ENCODE peak calls at places on chromosome 21, in five cellular contexts. W is CD8-positive, alpha-beta memory T cell; H is effector memory CD8-positive, alpha-beta T cell; V is stomach; C is activated naive CD8-positive, alpha-beta T cell treated with anti-CD3 and anti-CD28 coated beads, Interleukin-2, amount 50 U/mL, for 24 hours. A is an unnamed sample.

GRCh38 chr21:14923468-14923867 is 141.3 kb downstream of the NRIP1 start:
- DNase-seq in W (no peak), H (no peak), V (no peak), C (no peak), A (no peak)

GRCh38 chr21:37259426-37259825 is 7.7 kb downstream of the VPS26C start:
- DNase-seq in W (no peak), H (no peak), V (no peak), C (no peak), A (no peak)

GRCh38 chr21:44291936-44292811 is 6.5 kb downstream of the AIRE start:
- DNase-seq in W (no peak), H (no peak), V (no peak), C (no peak), A (no peak)

GRCh38 chr21:46095106-46095719 is 2.7 kb upstream of the COL6A2 start:
- DNase-seq in W (no peak), H (no peak), V (no peak), C (no peak), A (no peak)

GRCh38 chr21:25790122-25790951 is 55.6 kb downstream of the GABPA start:
- DNase-seq in W (no peak), H (no peak), V (no peak), C (no peak), A (peak; percentile 12)

GRCh38 chr21:28688381-28688780 is 304.3 kb downstream of the LTN1 start:
- DNase-seq in W (no peak), H (no peak), V (no peak), C (no peak), A (no peak)

GRCh38 chr21:35259452-35259851 is 210.3 kb upstream of the RUNX1 start:
- DNase-seq in W (no peak), H (no peak), V (no peak), C (no peak), A (no peak)

GRCh38 chr21:29092102-29092959 is 18.9 kb upstream of the CCT8 start:
- DNase-seq in W (no peak), H (no peak), V (no peak), C (no peak), A (no peak)

GRCh38 chr21:37550618-37551405 is 184.2 kb downstream of the DYRK1A start:
- DNase-seq in W (no peak), H (no peak), V (peak; percentile 20), C (no peak), A (no peak)

GRCh38 chr21:42003051-42003461 is 7.1 kb downstream of the ZBTB21 start:
- DNase-seq in W (no peak), H (no peak), V (no peak), C (peak; percentile 51), A (no peak)

GRCh38 chr21:37711294-37711844 is 204.9 kb downstream of the KCNJ6 start:
- DNase-seq in W (no peak), H (no peak), V (no peak), C (no peak), A (no peak)

GRCh38 chr21:41659791-41660560 is 106.9 kb downstream of the RIPK4 start:
- DNase-seq in W (no peak), H (no peak), V (no peak), C (no peak), A (no peak)

GRCh38 chr21:41633627-41634026 is 125.7 kb upstream of the TMPRSS2 start:
- DNase-seq in W (no peak), H (no peak), V (no peak), C (no peak), A (no peak)

GRCh38 chr21:45042664-45043161 is 31.7 kb upstream of the ADARB1 start:
- DNase-seq in W (no peak), H (no peak), V (no peak), C (no peak), A (no peak)

GRCh38 chr21:24825348-24825747 is 781.9 kb downstream of the MRPL39 start:
- DNase-seq in W (no peak), H (no peak), V (no peak), C (no peak), A (no peak)

GRCh38 chr21:32611471-32611997 is 643 bp downstream of the CFAP298 start:
- DNase-seq in W (peak; percentile 32), H (peak; percentile 13), V (peak; percentile 33), C (peak; percentile 57), A (peak; percentile 6)

GRCh38 chr21:33279330-33279820 is 13.2 kb downstream of the IL10RB start:
- DNase-seq in W (no peak), H (no peak), V (no peak), C (no peak), A (no peak)

GRCh38 chr21:31255036-31255435 is 89.0 kb downstream of the TIAM1 start:
- DNase-seq in W (no peak), H (no peak), V (no peak), C (no peak), A (no peak)

GRCh38 chr21:16124397-16125130 is 394.8 kb downstream of the USP25 start:
- DNase-seq in W (no peak), H (no peak), V (no peak), C (no peak), A (no peak)

GRCh38 chr21:39660191-39660590 is 47.5 kb downstream of the B3GALT5 start:
- DNase-seq in W (no peak), H (no peak), V (no peak), C (no peak), A (peak; percentile 62)

GRCh38 chr21:30613836-30614235 is at the start of gene KRTAP6-1:
- DNase-seq in W (no peak), H (no peak), V (no peak), C (no peak), A (no peak)

GRCh38 chr21:41319273-41319672 is 2.7 kb downstream of the FAM3B start:
- DNase-seq in W (no peak), H (no peak), V (no peak), C (no peak), A (no peak)

GRCh38 chr21:44083631-44084291 is 23.4 kb upstream of the PWP2 start:
- DNase-seq in W (peak; percentile 87), H (peak; percentile 65), V (peak; percentile 53), C (peak; percentile 67), A (no peak)

GRCh38 chr21:32626633-32627196 is 14.5 kb upstream of the CFAP298 start:
- DNase-seq in W (no peak), H (no peak), V (no peak), C (no peak), A (no peak)

GRCh38 chr21:32524010-32524719 is 61.2 kb downstream of the TCP10L start:
- DNase-seq in W (no peak), H (no peak), V (no peak), C (no peak), A (no peak)

GRCh38 chr21:45630066-45630694 is 13.3 kb upstream of the PCBP3 start:
- DNase-seq in W (no peak), H (no peak), V (no peak), C (no peak), A (no peak)

GRCh38 chr21:41397416-41397815 is 28.6 kb upstream of the MX1 start:
- DNase-seq in W (no peak), H (no peak), V (no peak), C (no peak), A (no peak)

A was measured in NCI-H774.